ENCODE peak calls at places on chromosomes 4 and X, in four cellular contexts. O is H1, M is H9, H is mesendoderm. U is an unnamed sample.

GRCh38 chr4:124526760-124527159 is 185.8 kb downstream of the ANKRD50 start:
- DNase-seq in O (no peak), M (no peak), H (no peak), U (peak; percentile 2)

GRCh38 chr4:30172416-30172815 is 547.8 kb upstream of the PCDH7 start:
- DNase-seq in O (no peak), M (no peak), H (no peak), U (peak; percentile 2)

GRCh38 chr4:149897784-149898183 is 82.1 kb upstream of the IQCM start:
- DNase-seq in O (no peak), M (no peak), H (peak; percentile 20), U (peak; percentile 26)

GRCh38 chr4:120722655-120723054 is 199.9 kb downstream of the PRDM5 start:
- DNase-seq in O (no peak), M (no peak), H (no peak), U (no peak)

GRCh38 chrX:5051831-5052491 is 1176.7 kb downstream of the NLGN4X start:
- DNase-seq in O (no peak), M (no peak), H (peak; percentile 42), U (no peak)

GRCh38 chr4:88613417-88613875 is 21.2 kb downstream of the HERC3 start:
- DNase-seq in O (no peak), M (no peak), H (no peak), U (no peak)

GRCh38 chr4:32775049-32775448 is 2054.9 kb downstream of the PCDH7 start:
- DNase-seq in O (no peak), M (peak; percentile 46), H (peak; percentile 80), U (no peak)

GRCh38 chrX:72620550-72621145 is 48.0 kb upstream of the HDAC8 start:
- DNase-seq in O (no peak), M (no peak), H (no peak), U (peak; percentile 89)

GRCh38 chr4:169085015-169085414 is 75.0 kb upstream of the CBR4 start:
- DNase-seq in O (no peak), M (no peak), H (no peak), U (no peak)

GRCh38 chr4:186624951-186625350 is 69.6 kb upstream of the MTNR1A start:
- DNase-seq in O (no peak), M (no peak), H (peak; percentile 57), U (peak; percentile 87)

GRCh38 chr4:68271851-68272756 is 26.6 kb upstream of the TMPRSS11B start:
- DNase-seq in O (no peak), M (peak; percentile 32), H (peak; percentile 87), U (peak; percentile 73)

GRCh38 chr4:152454398-152455011 is 81.4 kb downstream of the FBXW7 start:
- DNase-seq in O (no peak), M (no peak), H (no peak), U (peak; percentile 46)

GRCh38 chr4:54992266-54992665 is 133.1 kb downstream of the KDR start:
- DNase-seq in O (no peak), M (no peak), H (no peak), U (no peak)

GRCh38 chr4:174554329-174554728 is 32.0 kb upstream of the HPGD start:
- DNase-seq in O (no peak), M (no peak), H (no peak), U (no peak)

GRCh38 chrX:134019567-134020206 is 34.3 kb upstream of the GPC3 start:
- DNase-seq in O (no peak), M (no peak), H (no peak), U (no peak)

GRCh38 chr4:5870701-5871100 is 22.2 kb downstream of the CRMP1 start:
- DNase-seq in O (no peak), M (no peak), H (no peak), U (no peak)

GRCh38 chrX:40952855-40953254 is 132.4 kb upstream of the USP9X start:
- DNase-seq in O (no peak), M (no peak), H (no peak), U (peak; percentile 18)

GRCh38 chr4:139875456-139875855 is 209.8 kb downstream of the MGST2 start:
- DNase-seq in O (no peak), M (peak; percentile 82), H (peak; percentile 61), U (no peak)

GRCh38 chr4:84698962-84699671 is 116.2 kb downstream of the CDS1 start:
- DNase-seq in O (no peak), M (no peak), H (no peak), U (no peak)

GRCh38 chr4:2254665-2255500 is 7.0 kb downstream of the MXD4 start:
- DNase-seq in O (no peak), M (no peak), H (no peak), U (no peak)

GRCh38 chr4:22416403-22416802 is 99.5 kb downstream of the ADGRA3 start:
- DNase-seq in O (no peak), M (no peak), H (peak; percentile 33), U (peak; percentile 4)

GRCh38 chrX:9573282-9574106 is 108.6 kb downstream of the TBL1X start:
- DNase-seq in O (peak; percentile 46), M (peak; percentile 38), H (peak; percentile 20), U (no peak)

GRCh38 chr4:182126096-182126495 is 117.1 kb upstream of the TENM3 start:
- DNase-seq in O (no peak), M (no peak), H (no peak), U (peak; percentile 30)

GRCh38 chrX:29269390-29269789 is 682.1 kb downstream of the IL1RAPL1 start:
- DNase-seq in O (no peak), M (no peak), H (no peak), U (no peak)

GRCh38 chr4:153467154-153467896 is 1.2 kb downstream of the TMEM131L start:
- DNase-seq in O (peak; percentile 79), M (peak; percentile 84), H (peak; percentile 71), U (no peak)

GRCh38 chrX:65668362-65669310 is 1.2 kb downstream of the MSN start:
- DNase-seq in O (peak; percentile 49), M (peak; percentile 56), H (peak; percentile 85), U (peak; percentile 80)

GRCh38 chrX:112067601-112068000 is 15.0 kb downstream of the TRPC5 start:
- DNase-seq in O (no peak), M (no peak), H (no peak), U (no peak)

GRCh38 chr4:48725414-48725813 is 54.7 kb downstream of the FRYL start:
- DNase-seq in O (no peak), M (no peak), H (no peak), U (no peak)

GRCh38 chrX:8803326-8803725 is 2.1 kb upstream of the FAM9A start:
- DNase-seq in O (no peak), M (no peak), H (no peak), U (no peak)

GRCh38 chrX:7228226-7228625 is 80.3 kb upstream of the PUDP start:
- DNase-seq in O (no peak), M (no peak), H (no peak), U (no peak)

GRCh38 chr4:40662962-40663604 is 33.4 kb upstream of the RBM47 start:
- DNase-seq in O (no peak), M (no peak), H (no peak), U (peak; percentile 89)

GRCh38 chr4:65393078-65393477 is 277.2 kb downstream of the EPHA5 start:
- DNase-seq in O (no peak), M (no peak), H (no peak), U (no peak)

GRCh38 chr4:84661191-84661944 is 78.4 kb downstream of the CDS1 start:
- DNase-seq in O (no peak), M (no peak), H (no peak), U (no peak)

GRCh38 chr4:40335508-40335860 is 351 bp downstream of the CHRNA9 start:
- DNase-seq in O (no peak), M (no peak), H (peak; percentile 57), U (peak; percentile 37)

DNA sequence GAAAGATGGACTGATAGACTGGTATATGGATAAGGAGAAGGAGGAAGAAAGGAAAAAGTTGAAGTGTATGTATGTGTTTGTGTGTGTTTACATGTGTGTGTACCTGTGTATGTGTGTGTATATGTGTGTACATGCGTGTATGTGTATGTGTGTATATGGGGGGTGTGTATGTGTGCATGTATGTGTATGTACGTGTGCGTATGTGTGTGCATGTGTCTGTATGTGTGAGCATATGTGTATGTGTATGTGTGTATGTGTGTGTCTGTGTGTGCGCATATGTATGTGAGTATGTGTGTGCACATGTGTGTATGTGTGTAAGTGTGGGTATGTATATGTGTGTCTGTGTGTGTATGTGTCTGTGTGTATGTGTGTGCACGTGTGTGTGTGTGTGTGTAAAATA is 101.5 kb upstream of the KLHL13 start:
- DNase-seq in O (no peak), M (no peak), H (no peak), U (no peak)
- H3K56ac ChIP-seq in O (no peak overlapping the region), M (no peak overlapping the region), H (no peak overlapping the region), U (no peak overlapping the region)

DNA sequence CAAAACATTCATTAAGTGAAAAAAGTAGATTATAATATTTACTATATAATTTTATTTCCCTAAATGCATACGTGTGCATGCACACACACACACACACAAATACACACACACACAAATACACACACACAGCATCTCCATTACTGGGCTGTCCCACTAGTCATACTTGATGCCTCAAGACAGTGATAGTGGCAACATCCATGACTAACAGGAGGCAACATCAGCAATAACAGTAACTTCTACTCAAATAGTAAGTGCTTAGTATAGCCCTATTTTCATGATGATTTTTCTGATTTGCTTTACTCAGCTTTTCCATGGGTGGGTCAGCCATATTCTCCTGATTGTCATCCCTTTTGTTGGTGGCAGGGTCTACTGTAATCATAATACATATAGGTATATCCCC is 325.9 kb upstream of the TEX13C start:
- DNase-seq in O (no peak), M (no peak), H (no peak), U (no peak)
- H3K56ac ChIP-seq in O (no peak overlapping the region), M (no peak overlapping the region), H (no peak overlapping the region), U (no peak overlapping the region)

GRCh38 chrX:119303137-119303536 is 67.1 kb downstream of the PGRMC1 start:
- DNase-seq in O (no peak), M (no peak), H (no peak), U (no peak)
- H3K56ac ChIP-seq in O (no peak overlapping the region), M (no peak overlapping the region), H (no peak overlapping the region), U (no peak overlapping the region)

DNA sequence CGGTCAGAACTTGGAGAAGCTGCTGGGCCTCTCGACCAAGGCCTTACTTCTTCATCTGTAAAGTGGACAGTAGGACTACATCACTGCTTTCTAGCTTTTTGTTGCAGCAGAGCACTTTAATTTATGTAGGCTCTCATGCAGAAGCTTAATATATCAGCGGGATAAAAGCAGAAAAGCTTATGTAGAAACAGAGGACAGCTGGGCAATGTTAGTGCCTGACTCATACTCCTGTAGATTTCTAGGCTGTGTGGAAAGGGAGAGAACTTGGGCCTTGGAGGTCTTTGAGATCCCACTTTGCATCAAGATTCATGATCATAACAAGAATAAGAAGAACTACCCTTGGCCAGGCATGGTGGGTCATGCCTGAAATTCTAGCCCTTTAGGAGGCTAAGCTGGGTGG is 91.2 kb downstream of the ARHGAP10 start:
- DNase-seq in O (no peak), M (no peak), H (no peak), U (peak; percentile 68)
- H3K56ac ChIP-seq in O (no peak overlapping the region), M (no peak overlapping the region), H (no peak overlapping the region), U (no peak overlapping the region)

GRCh38 chr4:3285558-3286334 is 7.1 kb upstream of the RGS12 start:
- DNase-seq in O (peak; percentile 46), M (peak; percentile 30), H (peak; percentile 6), U (peak; percentile 32)
- H3K56ac ChIP-seq in O (no peak overlapping the region), M (no peak overlapping the region), H (no peak overlapping the region), U (no peak overlapping the region)

DNA sequence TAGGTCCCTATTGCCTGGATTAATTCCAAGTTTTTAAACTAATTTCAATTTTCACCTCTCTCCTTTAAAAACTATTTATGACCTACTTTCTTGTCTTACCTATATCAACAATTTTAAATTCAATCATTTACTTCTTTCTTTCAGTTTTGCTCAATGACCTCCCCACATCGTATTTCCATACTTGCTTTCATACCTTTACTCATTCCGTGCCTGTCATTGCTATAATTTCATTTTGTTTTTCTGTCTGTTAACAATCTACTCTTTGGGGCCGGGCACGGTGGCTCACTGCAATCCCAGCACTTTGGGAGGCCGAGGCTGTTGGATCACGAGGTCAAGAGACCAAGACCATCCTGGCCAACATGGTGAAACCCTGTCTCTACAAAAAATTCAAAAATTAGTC is 781.1 kb downstream of the FSTL5 start:
- DNase-seq in O (no peak), M (no peak), H (no peak), U (no peak)
- H3K56ac ChIP-seq in O (no peak overlapping the region), M (no peak overlapping the region), H (no peak overlapping the region), U (no peak overlapping the region)

GRCh38 chr4:145346081-145346480 is 135.6 kb upstream of the SMAD1 start:
- DNase-seq in O (no peak), M (no peak), H (no peak), U (no peak)
- H3K56ac ChIP-seq in O (no peak overlapping the region), M (no peak overlapping the region), H (no peak overlapping the region), U (no peak overlapping the region)

U was measured in IMR-90.